ENCODE peak calls at places on chromosomes 1 and 21, in nine cellular contexts. One of them, this sample, is unnamed.

GRCh38 chr1:16151200-16151708 is 4.6 kb downstream of the EPHA2 start:
- DNase-seq in left colon: no peak
- DNase-seq in stimulated activated CD4-positive, alpha-beta T cell treated with anti-CD3 and anti-CD28 coated beads, Interleukin-4, amount 100 ng/mL, for 48 hours: no peak
- DNase-seq in glutamatergic neuron: peak
- DNase-seq in M059J: peak
- DNase-seq in adrenal gland: peak
- DNase-seq in HT-29: peak
- DNase-seq in tibial nerve: no peak
- DNase-seq in nucleus accumbens: no peak
- DNase-seq in this sample: peak

GRCh38 chr1:109255097-109255651 is 5.8 kb downstream of the CELSR2 start:
- DNase-seq in glutamatergic neuron: peak
- DNase-seq in adrenal gland: no peak
- DNase-seq in nucleus accumbens: no peak
- DNase-seq in left colon: peak
- DNase-seq in stimulated activated CD4-positive, alpha-beta T cell treated with anti-CD3 and anti-CD28 coated beads, Interleukin-4, amount 100 ng/mL, for 48 hours: no peak
- DNase-seq in M059J: no peak
- DNase-seq in HT-29: no peak
- DNase-seq in tibial nerve: no peak
- DNase-seq in this sample: peak

GRCh38 chr1:8790478-8790877 is 27.0 kb downstream of the RERE start:
- DNase-seq in glutamatergic neuron: no peak
- DNase-seq in HT-29: no peak
- DNase-seq in M059J: no peak
- DNase-seq in tibial nerve: no peak
- DNase-seq in stimulated activated CD4-positive, alpha-beta T cell treated with anti-CD3 and anti-CD28 coated beads, Interleukin-4, amount 100 ng/mL, for 48 hours: no peak
- DNase-seq in left colon: no peak
- DNase-seq in nucleus accumbens: no peak
- DNase-seq in adrenal gland: no peak
- DNase-seq in this sample: no peak

GRCh38 chr1:117599822-117600221 is 6.0 kb upstream of the TENT5C start:
- DNase-seq in adrenal gland: no peak
- DNase-seq in left colon: peak
- DNase-seq in nucleus accumbens: no peak
- DNase-seq in glutamatergic neuron: no peak
- DNase-seq in tibial nerve: no peak
- DNase-seq in HT-29: no peak
- DNase-seq in stimulated activated CD4-positive, alpha-beta T cell treated with anti-CD3 and anti-CD28 coated beads, Interleukin-4, amount 100 ng/mL, for 48 hours: no peak
- DNase-seq in M059J: no peak
- DNase-seq in this sample: no peak

GRCh38 chr21:38979271-38980196 is 173.8 kb downstream of the ETS2 start:
- DNase-seq in glutamatergic neuron: no peak
- DNase-seq in M059J: peak
- DNase-seq in adrenal gland: no peak
- DNase-seq in stimulated activated CD4-positive, alpha-beta T cell treated with anti-CD3 and anti-CD28 coated beads, Interleukin-4, amount 100 ng/mL, for 48 hours: no peak
- DNase-seq in tibial nerve: no peak
- DNase-seq in HT-29: no peak
- DNase-seq in left colon: no peak
- DNase-seq in nucleus accumbens: no peak
- DNase-seq in this sample: no peak

GRCh38 chr1:91725961-91726704 is 159.8 kb downstream of the TGFBR3 start:
- DNase-seq in nucleus accumbens: no peak
- DNase-seq in tibial nerve: no peak
- DNase-seq in HT-29: no peak
- DNase-seq in adrenal gland: peak
- DNase-seq in stimulated activated CD4-positive, alpha-beta T cell treated with anti-CD3 and anti-CD28 coated beads, Interleukin-4, amount 100 ng/mL, for 48 hours: no peak
- DNase-seq in M059J: peak
- DNase-seq in glutamatergic neuron: no peak
- DNase-seq in left colon: no peak
- DNase-seq in this sample: peak

GRCh38 chr1:109263597-109264378 is 14.4 kb downstream of the CELSR2 start:
- DNase-seq in HT-29: peak
- DNase-seq in M059J: peak
- DNase-seq in tibial nerve: peak
- DNase-seq in stimulated activated CD4-positive, alpha-beta T cell treated with anti-CD3 and anti-CD28 coated beads, Interleukin-4, amount 100 ng/mL, for 48 hours: peak
- DNase-seq in left colon: peak
- DNase-seq in glutamatergic neuron: peak
- DNase-seq in adrenal gland: peak
- DNase-seq in nucleus accumbens: peak
- DNase-seq in this sample: peak

GRCh38 chr1:103107696-103108524 is at the start of gene COL11A1:
- DNase-seq in stimulated activated CD4-positive, alpha-beta T cell treated with anti-CD3 and anti-CD28 coated beads, Interleukin-4, amount 100 ng/mL, for 48 hours: no peak
- DNase-seq in adrenal gland: no peak
- DNase-seq in nucleus accumbens: no peak
- DNase-seq in tibial nerve: no peak
- DNase-seq in HT-29: no peak
- DNase-seq in left colon: no peak
- DNase-seq in M059J: no peak
- DNase-seq in glutamatergic neuron: no peak
- DNase-seq in this sample: peak

GRCh38 chr1:42214447-42214871 is 49.9 kb upstream of the GUCA2A start:
- DNase-seq in glutamatergic neuron: no peak
- DNase-seq in adrenal gland: peak
- DNase-seq in M059J: peak
- DNase-seq in tibial nerve: no peak
- DNase-seq in nucleus accumbens: no peak
- DNase-seq in stimulated activated CD4-positive, alpha-beta T cell treated with anti-CD3 and anti-CD28 coated beads, Interleukin-4, amount 100 ng/mL, for 48 hours: no peak
- DNase-seq in left colon: peak
- DNase-seq in HT-29: peak
- DNase-seq in this sample: peak

GRCh38 chr1:87178451-87178850 is 150.2 kb upstream of the LMO4 start:
- DNase-seq in M059J: no peak
- DNase-seq in adrenal gland: no peak
- DNase-seq in glutamatergic neuron: no peak
- DNase-seq in left colon: no peak
- DNase-seq in nucleus accumbens: no peak
- DNase-seq in stimulated activated CD4-positive, alpha-beta T cell treated with anti-CD3 and anti-CD28 coated beads, Interleukin-4, amount 100 ng/mL, for 48 hours: no peak
- DNase-seq in tibial nerve: no peak
- DNase-seq in HT-29: no peak
- DNase-seq in this sample: no peak

GRCh38 chr1:8040586-8040985 is 14.5 kb upstream of the ERRFI1 start:
- DNase-seq in left colon: peak
- DNase-seq in tibial nerve: peak
- DNase-seq in HT-29: peak
- DNase-seq in stimulated activated CD4-positive, alpha-beta T cell treated with anti-CD3 and anti-CD28 coated beads, Interleukin-4, amount 100 ng/mL, for 48 hours: no peak
- DNase-seq in glutamatergic neuron: no peak
- DNase-seq in M059J: peak
- DNase-seq in nucleus accumbens: no peak
- DNase-seq in adrenal gland: peak
- DNase-seq in this sample: peak

GRCh38 chr1:53258216-53258615 is 19.9 kb upstream of the MAGOH start:
- DNase-seq in stimulated activated CD4-positive, alpha-beta T cell treated with anti-CD3 and anti-CD28 coated beads, Interleukin-4, amount 100 ng/mL, for 48 hours: no peak
- DNase-seq in tibial nerve: no peak
- DNase-seq in M059J: no peak
- DNase-seq in HT-29: no peak
- DNase-seq in left colon: no peak
- DNase-seq in glutamatergic neuron: no peak
- DNase-seq in nucleus accumbens: no peak
- DNase-seq in adrenal gland: no peak
- DNase-seq in this sample: no peak

GRCh38 chr1:229150518-229150917 is 120.4 kb upstream of the RAB4A start:
- DNase-seq in adrenal gland: no peak
- DNase-seq in left colon: no peak
- DNase-seq in stimulated activated CD4-positive, alpha-beta T cell treated with anti-CD3 and anti-CD28 coated beads, Interleukin-4, amount 100 ng/mL, for 48 hours: no peak
- DNase-seq in HT-29: no peak
- DNase-seq in M059J: no peak
- DNase-seq in nucleus accumbens: no peak
- DNase-seq in tibial nerve: no peak
- DNase-seq in glutamatergic neuron: no peak
- DNase-seq in this sample: no peak

GRCh38 chr1:14377386-14377785 is 221.1 kb upstream of the KAZN start:
- DNase-seq in nucleus accumbens: no peak
- DNase-seq in glutamatergic neuron: no peak
- DNase-seq in M059J: peak
- DNase-seq in adrenal gland: no peak
- DNase-seq in HT-29: no peak
- DNase-seq in left colon: no peak
- DNase-seq in stimulated activated CD4-positive, alpha-beta T cell treated with anti-CD3 and anti-CD28 coated beads, Interleukin-4, amount 100 ng/mL, for 48 hours: no peak
- DNase-seq in tibial nerve: no peak
- DNase-seq in this sample: peak

GRCh38 chr1:228243093-228243492 is 35.2 kb downstream of the OBSCN start:
- DNase-seq in adrenal gland: no peak
- DNase-seq in left colon: no peak
- DNase-seq in glutamatergic neuron: no peak
- DNase-seq in stimulated activated CD4-positive, alpha-beta T cell treated with anti-CD3 and anti-CD28 coated beads, Interleukin-4, amount 100 ng/mL, for 48 hours: no peak
- DNase-seq in nucleus accumbens: no peak
- DNase-seq in tibial nerve: no peak
- DNase-seq in M059J: no peak
- DNase-seq in HT-29: no peak
- DNase-seq in this sample: no peak

GRCh38 chr1:112876315-112876714 is 79.7 kb downstream of the SLC16A1 start:
- DNase-seq in tibial nerve: no peak
- DNase-seq in HT-29: no peak
- DNase-seq in nucleus accumbens: no peak
- DNase-seq in stimulated activated CD4-positive, alpha-beta T cell treated with anti-CD3 and anti-CD28 coated beads, Interleukin-4, amount 100 ng/mL, for 48 hours: no peak
- DNase-seq in adrenal gland: no peak
- DNase-seq in M059J: no peak
- DNase-seq in glutamatergic neuron: no peak
- DNase-seq in left colon: no peak
- DNase-seq in this sample: no peak

GRCh38 chr1:24119859-24120756 is 8.2 kb upstream of the MYOM3 start:
- DNase-seq in M059J: no peak
- DNase-seq in nucleus accumbens: no peak
- DNase-seq in adrenal gland: peak
- DNase-seq in HT-29: peak
- DNase-seq in stimulated activated CD4-positive, alpha-beta T cell treated with anti-CD3 and anti-CD28 coated beads, Interleukin-4, amount 100 ng/mL, for 48 hours: no peak
- DNase-seq in glutamatergic neuron: no peak
- DNase-seq in left colon: peak
- DNase-seq in tibial nerve: no peak
- DNase-seq in this sample: peak

GRCh38 chr1:42081475-42081874 is 71.7 kb upstream of the GUCA2B start:
- DNase-seq in stimulated activated CD4-positive, alpha-beta T cell treated with anti-CD3 and anti-CD28 coated beads, Interleukin-4, amount 100 ng/mL, for 48 hours: no peak
- DNase-seq in glutamatergic neuron: no peak
- DNase-seq in adrenal gland: no peak
- DNase-seq in tibial nerve: no peak
- DNase-seq in nucleus accumbens: no peak
- DNase-seq in left colon: peak
- DNase-seq in HT-29: peak
- DNase-seq in M059J: peak
- DNase-seq in this sample: peak

GRCh38 chr1:92186081-92186480 is 31.6 kb upstream of the C1orf146 start:
- DNase-seq in HT-29: no peak
- DNase-seq in adrenal gland: no peak
- DNase-seq in stimulated activated CD4-positive, alpha-beta T cell treated with anti-CD3 and anti-CD28 coated beads, Interleukin-4, amount 100 ng/mL, for 48 hours: no peak
- DNase-seq in left colon: no peak
- DNase-seq in M059J: no peak
- DNase-seq in tibial nerve: no peak
- DNase-seq in nucleus accumbens: no peak
- DNase-seq in glutamatergic neuron: no peak
- DNase-seq in this sample: peak

GRCh38 chr1:91176250-91176649 is 154.4 kb upstream of the ZNF644 start:
- DNase-seq in tibial nerve: no peak
- DNase-seq in stimulated activated CD4-positive, alpha-beta T cell treated with anti-CD3 and anti-CD28 coated beads, Interleukin-4, amount 100 ng/mL, for 48 hours: no peak
- DNase-seq in HT-29: no peak
- DNase-seq in left colon: no peak
- DNase-seq in glutamatergic neuron: no peak
- DNase-seq in adrenal gland: no peak
- DNase-seq in nucleus accumbens: no peak
- DNase-seq in M059J: no peak
- DNase-seq in this sample: no peak

This sample was measured in astrocyte of the hippocampus.